ENCODE peak calls at places on chromosomes 6 and 20, in ten cellular contexts. One of them, this sample, is unnamed. For H3K27me3, the result is how much of the 10 kb centered on the place peaks cover.

GRCh38 chr20:49484180-49485140 is 2.0 kb upstream of the KCNB1 start:
- DNase-seq in mesenchymal stem cell: peak
- DNase-seq in PC-9: peak
- DNase-seq in cardiac muscle cell: peak
- DNase-seq in lower lobe of right lung: peak
- DNase-seq in pancreas: peak
- DNase-seq in endothelial cell of umbilical vein: peak
- DNase-seq in right cardiac atrium: peak
- DNase-seq in GM23248: peak
- DNase-seq in left ventricle myocardium inferior: peak
- DNase-seq in this sample: peak

GRCh38 chr6:149118737-149119653 is 198.5 kb upstream of the TAB2 start:
- DNase-seq in PC-9: no peak
- DNase-seq in cardiac muscle cell: no peak
- DNase-seq in lower lobe of right lung: no peak
- DNase-seq in left ventricle myocardium inferior: no peak
- DNase-seq in mesenchymal stem cell: no peak
- DNase-seq in right cardiac atrium: no peak
- DNase-seq in pancreas: no peak
- DNase-seq in endothelial cell of umbilical vein: peak
- DNase-seq in GM23248: peak
- DNase-seq in this sample: no peak

GRCh38 chr6:23213193-23213592 is 643.8 kb downstream of the HDGFL1 start:
- DNase-seq in pancreas: no peak
- DNase-seq in endothelial cell of umbilical vein: no peak
- DNase-seq in PC-9: no peak
- DNase-seq in lower lobe of right lung: no peak
- DNase-seq in left ventricle myocardium inferior: no peak
- DNase-seq in right cardiac atrium: no peak
- DNase-seq in GM23248: peak
- DNase-seq in cardiac muscle cell: no peak
- DNase-seq in mesenchymal stem cell: peak
- DNase-seq in this sample: no peak

GRCh38 chr6:157627195-157627966 is 195.7 kb upstream of the SNX9 start:
- DNase-seq in mesenchymal stem cell: no peak
- DNase-seq in lower lobe of right lung: no peak
- DNase-seq in GM23248: no peak
- DNase-seq in endothelial cell of umbilical vein: no peak
- DNase-seq in right cardiac atrium: no peak
- DNase-seq in PC-9: no peak
- DNase-seq in pancreas: no peak
- DNase-seq in left ventricle myocardium inferior: no peak
- DNase-seq in cardiac muscle cell: no peak
- DNase-seq in this sample: no peak

GRCh38 chr6:167904791-167905190 is 78.1 kb downstream of the AFDN start:
- DNase-seq in GM23248: no peak
- DNase-seq in left ventricle myocardium inferior: no peak
- DNase-seq in PC-9: no peak
- DNase-seq in right cardiac atrium: no peak
- DNase-seq in endothelial cell of umbilical vein: no peak
- DNase-seq in pancreas: no peak
- DNase-seq in mesenchymal stem cell: no peak
- DNase-seq in cardiac muscle cell: no peak
- DNase-seq in lower lobe of right lung: no peak
- DNase-seq in this sample: no peak

GRCh38 chr6:101544286-101544685 is 150.8 kb downstream of the GRIK2 start:
- DNase-seq in right cardiac atrium: no peak
- DNase-seq in left ventricle myocardium inferior: no peak
- DNase-seq in pancreas: no peak
- DNase-seq in GM23248: peak
- DNase-seq in cardiac muscle cell: no peak
- DNase-seq in lower lobe of right lung: no peak
- DNase-seq in mesenchymal stem cell: no peak
- DNase-seq in endothelial cell of umbilical vein: no peak
- DNase-seq in PC-9: no peak
- DNase-seq in this sample: no peak

GRCh38 chr20:51412333-51412761 is 130.2 kb downstream of the NFATC2 start:
- DNase-seq in mesenchymal stem cell: peak
- DNase-seq in lower lobe of right lung: no peak
- DNase-seq in right cardiac atrium: peak
- DNase-seq in pancreas: no peak
- DNase-seq in cardiac muscle cell: no peak
- DNase-seq in left ventricle myocardium inferior: peak
- DNase-seq in GM23248: peak
- DNase-seq in endothelial cell of umbilical vein: peak
- DNase-seq in PC-9: no peak
- DNase-seq in this sample: peak

GRCh38 chr6:158160932-158161539 is 7.0 kb downstream of the SERAC1 start:
- DNase-seq in pancreas: no peak
- DNase-seq in lower lobe of right lung: no peak
- DNase-seq in right cardiac atrium: no peak
- DNase-seq in mesenchymal stem cell: peak
- DNase-seq in cardiac muscle cell: no peak
- DNase-seq in endothelial cell of umbilical vein: no peak
- DNase-seq in left ventricle myocardium inferior: no peak
- DNase-seq in PC-9: no peak
- DNase-seq in GM23248: peak
- DNase-seq in this sample: no peak

GRCh38 chr20:3839328-3839727 is 7.3 kb upstream of the MAVS start:
- DNase-seq in lower lobe of right lung: no peak
- DNase-seq in PC-9: no peak
- DNase-seq in left ventricle myocardium inferior: no peak
- DNase-seq in pancreas: no peak
- DNase-seq in endothelial cell of umbilical vein: peak
- DNase-seq in right cardiac atrium: no peak
- DNase-seq in cardiac muscle cell: no peak
- DNase-seq in GM23248: no peak
- DNase-seq in mesenchymal stem cell: no peak
- DNase-seq in this sample: no peak

GRCh38 chr6:47147836-47148344 is 105.8 kb upstream of the ADGRF1 start:
- DNase-seq in endothelial cell of umbilical vein: no peak
- DNase-seq in pancreas: no peak
- DNase-seq in cardiac muscle cell: no peak
- DNase-seq in lower lobe of right lung: no peak
- DNase-seq in PC-9: no peak
- DNase-seq in mesenchymal stem cell: peak
- DNase-seq in GM23248: no peak
- DNase-seq in right cardiac atrium: no peak
- DNase-seq in left ventricle myocardium inferior: no peak
- DNase-seq in this sample: no peak

GRCh38 chr6:63452117-63452516 is 120.2 kb upstream of the LOC128125822 start:
- DNase-seq in GM23248: peak
- DNase-seq in pancreas: no peak
- DNase-seq in left ventricle myocardium inferior: no peak
- DNase-seq in lower lobe of right lung: no peak
- DNase-seq in cardiac muscle cell: no peak
- DNase-seq in endothelial cell of umbilical vein: no peak
- DNase-seq in right cardiac atrium: no peak
- DNase-seq in mesenchymal stem cell: peak
- DNase-seq in PC-9: peak
- DNase-seq in this sample: no peak

GRCh38 chr20:50314936-50315335 is 124.3 kb downstream of the CEBPB start:
- DNase-seq in GM23248: no peak
- DNase-seq in PC-9: no peak
- DNase-seq in cardiac muscle cell: no peak
- DNase-seq in endothelial cell of umbilical vein: no peak
- DNase-seq in mesenchymal stem cell: no peak
- DNase-seq in pancreas: no peak
- DNase-seq in right cardiac atrium: no peak
- DNase-seq in left ventricle myocardium inferior: no peak
- DNase-seq in lower lobe of right lung: no peak
- DNase-seq in this sample: no peak

GRCh38 chr6:105711216-105711615 is 308.3 kb upstream of the PREP start:
- DNase-seq in mesenchymal stem cell: peak
- DNase-seq in PC-9: no peak
- DNase-seq in GM23248: peak
- DNase-seq in left ventricle myocardium inferior: no peak
- DNase-seq in cardiac muscle cell: no peak
- DNase-seq in lower lobe of right lung: no peak
- DNase-seq in right cardiac atrium: no peak
- DNase-seq in endothelial cell of umbilical vein: no peak
- DNase-seq in pancreas: no peak
- DNase-seq in this sample: no peak

GRCh38 chr20:43925215-43925614 is 10.6 kb downstream of the TOX2 start:
- DNase-seq in endothelial cell of umbilical vein: no peak
- DNase-seq in right cardiac atrium: no peak
- DNase-seq in GM23248: peak
- DNase-seq in left ventricle myocardium inferior: no peak
- DNase-seq in mesenchymal stem cell: no peak
- DNase-seq in pancreas: no peak
- DNase-seq in PC-9: no peak
- DNase-seq in lower lobe of right lung: no peak
- DNase-seq in cardiac muscle cell: no peak
- DNase-seq in this sample: no peak

GRCh38 chr6:12776291-12776690 is 59.7 kb downstream of the PHACTR1 start:
- DNase-seq in left ventricle myocardium inferior: no peak
- DNase-seq in pancreas: no peak
- DNase-seq in mesenchymal stem cell: no peak
- DNase-seq in endothelial cell of umbilical vein: no peak
- DNase-seq in right cardiac atrium: no peak
- DNase-seq in lower lobe of right lung: no peak
- DNase-seq in GM23248: no peak
- DNase-seq in cardiac muscle cell: no peak
- DNase-seq in PC-9: no peak
- DNase-seq in this sample: peak

DNA sequence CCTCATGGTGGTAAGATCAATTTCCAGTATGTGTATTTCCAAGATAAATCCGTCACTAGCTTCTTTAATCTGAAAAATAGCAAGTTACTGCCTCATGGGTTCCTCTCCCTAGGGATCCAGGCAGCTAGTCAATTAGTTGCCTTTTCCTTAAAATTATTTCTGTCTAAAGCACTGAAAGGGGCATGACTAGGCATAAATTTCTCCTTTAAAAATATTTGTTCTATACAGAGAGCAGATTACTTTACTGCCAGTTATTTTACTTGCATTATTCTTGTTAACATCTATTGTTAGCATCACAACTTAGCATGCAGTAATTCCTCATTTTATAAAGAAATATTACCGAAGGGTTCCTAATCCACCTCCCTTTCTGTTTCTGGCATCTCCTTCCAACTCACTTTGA is 1.4 kb downstream of the MTCL3 start:
- DNase-seq in lower lobe of right lung: no peak
- DNase-seq in endothelial cell of umbilical vein: no peak
- DNase-seq in pancreas: no peak
- DNase-seq in PC-9: no peak
- DNase-seq in left ventricle myocardium inferior: no peak
- DNase-seq in mesenchymal stem cell: no peak
- DNase-seq in cardiac muscle cell: no peak
- DNase-seq in GM23248: no peak
- DNase-seq in right cardiac atrium: no peak
- DNase-seq in this sample: no peak
- H3K27me3 ChIP-seq in lower lobe of right lung: under half
- H3K27me3 ChIP-seq in endothelial cell of umbilical vein: half or more
- H3K27me3 ChIP-seq in pancreas: under half
- H3K27me3 ChIP-seq in PC-9: under half
- H3K27me3 ChIP-seq in left ventricle myocardium inferior: half or more
- H3K27me3 ChIP-seq in mesenchymal stem cell: under half
- H3K27me3 ChIP-seq in cardiac muscle cell: half or more
- H3K27me3 ChIP-seq in GM23248: under half
- H3K27me3 ChIP-seq in right cardiac atrium: under half
- H3K27me3 ChIP-seq in this sample: under half

DNA sequence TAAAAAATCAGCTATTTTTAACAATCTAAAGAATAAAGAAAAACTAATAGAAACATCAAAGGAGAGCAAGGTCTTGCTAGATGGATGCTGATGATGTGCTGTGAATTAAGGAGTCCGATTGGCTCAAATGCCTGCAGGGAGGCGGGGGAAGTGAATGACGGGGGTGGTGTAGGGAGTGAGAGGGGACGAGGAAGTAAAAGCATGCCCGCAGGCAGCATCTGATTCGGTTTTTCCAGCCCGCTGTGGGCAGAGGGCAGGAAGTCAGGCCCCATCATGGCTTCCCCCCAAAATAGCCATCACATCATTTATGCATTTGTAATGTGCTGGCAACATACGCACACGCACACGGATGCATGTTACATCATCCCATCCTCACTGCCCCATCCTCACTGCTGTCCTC is 10.3 kb downstream of the RSPO4 start:
- DNase-seq in cardiac muscle cell: no peak
- DNase-seq in right cardiac atrium: no peak
- DNase-seq in left ventricle myocardium inferior: no peak
- DNase-seq in lower lobe of right lung: no peak
- DNase-seq in endothelial cell of umbilical vein: no peak
- DNase-seq in GM23248: no peak
- DNase-seq in mesenchymal stem cell: no peak
- DNase-seq in PC-9: no peak
- DNase-seq in pancreas: no peak
- DNase-seq in this sample: peak
- H3K27me3 ChIP-seq in cardiac muscle cell: under half
- H3K27me3 ChIP-seq in right cardiac atrium: under half
- H3K27me3 ChIP-seq in left ventricle myocardium inferior: half or more
- H3K27me3 ChIP-seq in lower lobe of right lung: under half
- H3K27me3 ChIP-seq in endothelial cell of umbilical vein: under half
- H3K27me3 ChIP-seq in GM23248: under half
- H3K27me3 ChIP-seq in mesenchymal stem cell: under half
- H3K27me3 ChIP-seq in PC-9: half or more
- H3K27me3 ChIP-seq in pancreas: under half
- H3K27me3 ChIP-seq in this sample: under half

GRCh38 chr20:61661583-61661982 is 404.1 kb downstream of the TAF4 start:
- DNase-seq in endothelial cell of umbilical vein: no peak
- DNase-seq in mesenchymal stem cell: no peak
- DNase-seq in PC-9: no peak
- DNase-seq in lower lobe of right lung: no peak
- DNase-seq in GM23248: no peak
- DNase-seq in right cardiac atrium: no peak
- DNase-seq in cardiac muscle cell: no peak
- DNase-seq in pancreas: no peak
- DNase-seq in left ventricle myocardium inferior: no peak
- DNase-seq in this sample: no peak
- H3K27me3 ChIP-seq in endothelial cell of umbilical vein: under half
- H3K27me3 ChIP-seq in mesenchymal stem cell: under half
- H3K27me3 ChIP-seq in PC-9: half or more
- H3K27me3 ChIP-seq in lower lobe of right lung: under half
- H3K27me3 ChIP-seq in GM23248: under half
- H3K27me3 ChIP-seq in right cardiac atrium: under half
- H3K27me3 ChIP-seq in cardiac muscle cell: under half
- H3K27me3 ChIP-seq in pancreas: under half
- H3K27me3 ChIP-seq in left ventricle myocardium inferior: half or more
- H3K27me3 ChIP-seq in this sample: under half

DNA sequence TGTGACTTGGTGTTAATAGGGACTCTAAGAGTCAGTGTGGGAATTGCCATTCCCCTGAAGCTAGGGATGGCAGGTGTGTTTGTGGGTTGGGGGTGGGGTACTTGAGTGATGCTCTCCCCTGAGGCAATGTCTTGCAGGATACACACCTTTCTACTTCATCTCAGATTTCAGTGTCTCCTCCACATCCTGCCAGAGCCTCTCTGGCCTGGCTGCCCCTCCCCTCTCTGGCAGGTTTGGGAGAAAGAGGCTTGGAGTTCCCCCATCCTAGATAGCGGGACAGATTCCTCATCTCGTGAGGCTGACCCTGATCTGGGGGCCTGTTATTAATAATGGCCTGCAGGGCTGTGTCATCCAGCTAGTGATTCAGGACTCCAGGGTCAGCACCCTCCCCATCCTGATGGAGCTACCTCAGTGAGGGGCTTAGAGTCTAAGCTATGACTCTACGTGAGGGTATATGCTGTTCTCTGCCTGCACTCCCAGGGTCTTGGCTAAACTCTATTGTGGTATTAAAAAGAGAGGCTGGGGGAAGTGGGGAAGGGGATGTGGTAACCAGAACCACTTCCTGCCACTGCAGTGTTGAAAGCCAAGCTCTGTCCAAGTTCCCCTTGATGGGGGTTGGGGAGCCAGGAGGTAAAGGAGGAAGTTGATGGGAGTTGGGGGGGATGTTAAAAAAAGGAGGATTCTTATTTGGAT is 3.7 kb upstream of the MMP9 start:
- DNase-seq in lower lobe of right lung: no peak
- DNase-seq in endothelial cell of umbilical vein: no peak
- DNase-seq in pancreas: no peak
- DNase-seq in right cardiac atrium: no peak
- DNase-seq in mesenchymal stem cell: no peak
- DNase-seq in left ventricle myocardium inferior: no peak
- DNase-seq in PC-9: peak
- DNase-seq in cardiac muscle cell: no peak
- DNase-seq in GM23248: no peak
- DNase-seq in this sample: no peak
- H3K27me3 ChIP-seq in lower lobe of right lung: under half
- H3K27me3 ChIP-seq in endothelial cell of umbilical vein: under half
- H3K27me3 ChIP-seq in pancreas: under half
- H3K27me3 ChIP-seq in right cardiac atrium: under half
- H3K27me3 ChIP-seq in mesenchymal stem cell: half or more
- H3K27me3 ChIP-seq in left ventricle myocardium inferior: half or more
- H3K27me3 ChIP-seq in PC-9: under half
- H3K27me3 ChIP-seq in cardiac muscle cell: under half
- H3K27me3 ChIP-seq in GM23248: under half
- H3K27me3 ChIP-seq in this sample: under half